ENCODE peak calls at places on chromosomes 6 and 20, in six cellular contexts. H is retina; C is neural crest cell; U is anterior cingulate cortex; S is stimulated activated CD8-positive, alpha-beta memory T cell treated with anti-CD3 and anti-CD28 coated beads, Interleukin-4, amount 100 ng/mL, for 1 hour; Q is activated naive CD8-positive, alpha-beta T cell treated with anti-CD3 and anti-CD28 coated beads, Interleukin-2, amount 50 U/mL, for 24 hours. M is an unnamed sample.

GRCh38 chr6:43735642-43736199 is 34.3 kb upstream of the VEGFA start:
- DNase-seq in H (no peak), C (no peak), U (no peak), S (no peak), Q (no peak), M (no peak)

GRCh38 chr6:169793408-169793807 is 42.0 kb downstream of the ERMARD start:
- DNase-seq in H (no peak), C (no peak), U (no peak), S (no peak), Q (no peak), M (no peak)

GRCh38 chr6:44122821-44123220 is 4.4 kb downstream of the MRPL14 start:
- DNase-seq in H (no peak), C (no peak), U (no peak), S (no peak), Q (no peak), M (peak; percentile 40)

GRCh38 chr6:130863415-130864230 is 36.4 kb downstream of the SMLR1 start:
- DNase-seq in H (no peak), C (no peak), U (no peak), S (no peak), Q (no peak), M (no peak)

GRCh38 chr6:4320860-4321259 is 185.5 kb upstream of the ECI2 start:
- DNase-seq in H (no peak), C (no peak), U (no peak), S (no peak), Q (no peak), M (peak; percentile 85)

GRCh38 chr20:45987108-45987780 is 15.2 kb upstream of the ZNF335 start:
- DNase-seq in H (peak; percentile 87), C (peak; percentile 78), U (peak; percentile 17), S (peak; percentile 55), Q (peak; percentile 86), M (peak; percentile 47)

GRCh38 chr6:30955367-30956042 is 14.7 kb downstream of the MUCL3 start:
- DNase-seq in H (peak; percentile 71), C (peak; percentile 37), U (peak; percentile 42), S (peak; percentile 42), Q (peak; percentile 78), M (no peak)

GRCh38 chr6:105982761-105983600 is 103.2 kb upstream of the PRDM1 start:
- DNase-seq in H (no peak), C (no peak), U (no peak), S (no peak), Q (no peak), M (no peak)

GRCh38 chr6:24506814-24507520 is 12.2 kb downstream of the ALDH5A1 start:
- DNase-seq in H (no peak), C (no peak), U (no peak), S (no peak), Q (no peak), M (no peak)

M was measured in LHCN-M2.